ENCODE peak calls at places on chromosome 2, in seven cellular contexts. K is H9, F is mesendoderm, C is IMR-90, D is H1, A is mesenchymal stem cell, P is trophoblast cell. J is an unnamed sample.

GRCh38 chr2:51810197-51810596 is 778.3 kb upstream of the NRXN1 start:
- DNase-seq in P (no peak), K (no peak), C (no peak), D (no peak), A (no peak), F (no peak), J (no peak)

GRCh38 chr2:187580462-187581124 is 26.4 kb upstream of the TFPI start:
- DNase-seq in P (no peak), D (no peak), F (peak), K (no peak), C (peak), A (peak), J (no peak)

GRCh38 chr2:11692966-11693521 is 23.0 kb upstream of the NTSR2 start:
- DNase-seq in P (peak), A (peak), F (peak), C (peak), D (peak), K (peak), J (peak)

GRCh38 chr2:86807462-86808275 is 17.0 kb upstream of the CD8A start:
- DNase-seq in A (peak), C (no peak), K (peak), F (peak), P (peak), D (peak), J (no peak)

GRCh38 chr2:239131521-239131920 is 269.3 kb downstream of the HDAC4 start:
- DNase-seq in F (no peak), K (no peak), A (no peak), C (no peak), P (no peak), D (no peak), J (no peak)

GRCh38 chr2:238513346-238513745 is 86.6 kb downstream of the ASB1 start:
- DNase-seq in F (peak), P (peak), K (peak), D (peak), A (peak), C (peak), J (peak)

GRCh38 chr2:25419678-25420242 is 78.0 kb upstream of the DNMT3A start:
- DNase-seq in A (no peak), F (no peak), C (no peak), P (no peak), D (no peak), K (no peak), J (no peak)

GRCh38 chr2:137886432-137886831 is 77.8 kb upstream of the HNMT start:
- DNase-seq in D (no peak), F (peak), C (no peak), P (peak), K (peak), A (no peak), J (no peak)

GRCh38 chr2:17912266-17912691 is 33.8 kb downstream of the KCNS3 start:
- DNase-seq in K (no peak), F (no peak), P (no peak), C (no peak), D (no peak), A (no peak), J (no peak)

GRCh38 chr2:16093639-16094447 is 153.5 kb downstream of the MYCN start:
- DNase-seq in P (no peak), A (no peak), K (no peak), D (no peak), F (peak), C (no peak), J (no peak)

GRCh38 chr2:29475446-29476006 is 360.3 kb downstream of the CLIP4 start:
- DNase-seq in F (no peak), C (no peak), A (no peak), D (no peak), P (no peak), K (no peak), J (no peak)

GRCh38 chr2:189276277-189276676 is 96.7 kb upstream of the COL5A2 start:
- DNase-seq in K (no peak), P (peak), A (peak), F (no peak), D (no peak), C (peak), J (no peak)

GRCh38 chr2:84280873-84281272 is 178.2 kb downstream of the SUCLG1 start:
- DNase-seq in A (no peak), K (no peak), C (no peak), F (no peak), P (no peak), D (no peak), J (no peak)

GRCh38 chr2:140359056-140359771 is 1579.0 kb upstream of the NXPH2 start:
- DNase-seq in F (no peak), D (no peak), C (no peak), K (no peak), A (peak), P (no peak), J (no peak)

GRCh38 chr2:49931243-49931642 is 776.9 kb upstream of the FSHR start:
- DNase-seq in A (no peak), F (no peak), K (no peak), C (no peak), P (no peak), D (no peak), J (no peak)

GRCh38 chr2:197052371-197052770 is 125.9 kb upstream of the PGAP1 start:
- DNase-seq in D (no peak), A (no peak), K (no peak), P (no peak), C (no peak), F (no peak), J (no peak)

GRCh38 chr2:184654945-184655344 is 56.6 kb downstream of the ZNF804A start:
- DNase-seq in P (no peak), F (no peak), C (peak), A (peak), D (no peak), K (no peak), J (no peak)

GRCh38 chr2:119264781-119265692 is 41.4 kb downstream of the STEAP3 start:
- DNase-seq in F (peak), D (peak), C (peak), K (peak), A (peak), P (peak), J (no peak)

DNA sequence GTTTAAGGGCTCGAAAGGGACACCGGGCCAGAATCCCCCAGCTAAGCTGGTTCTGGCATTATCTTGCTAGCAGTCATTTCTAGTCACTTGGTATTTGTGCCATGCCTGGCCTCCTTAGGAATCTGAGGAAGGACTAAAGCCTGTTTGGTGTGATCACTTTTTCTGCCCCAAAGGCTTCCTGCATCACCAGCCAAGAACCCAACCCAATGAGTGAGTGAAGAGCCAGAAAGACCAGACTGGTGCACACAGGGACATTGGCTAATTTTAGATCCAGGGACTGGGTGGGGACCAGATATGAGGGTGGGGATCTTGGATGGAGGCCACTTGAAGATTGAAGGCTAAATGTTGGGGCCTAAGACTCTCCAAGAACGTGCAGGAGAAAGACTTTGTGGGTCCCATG is 411.9 kb upstream of the TNP1 start:
- DNase-seq in C (no peak), D (no peak), K (no peak), F (no peak), P (no peak), A (no peak), J (no peak)
- H3K18ac ChIP-seq in C (peak), D (no peak), K (no peak), F (no peak), P (no peak), A (no peak), J (no peak)

DNA sequence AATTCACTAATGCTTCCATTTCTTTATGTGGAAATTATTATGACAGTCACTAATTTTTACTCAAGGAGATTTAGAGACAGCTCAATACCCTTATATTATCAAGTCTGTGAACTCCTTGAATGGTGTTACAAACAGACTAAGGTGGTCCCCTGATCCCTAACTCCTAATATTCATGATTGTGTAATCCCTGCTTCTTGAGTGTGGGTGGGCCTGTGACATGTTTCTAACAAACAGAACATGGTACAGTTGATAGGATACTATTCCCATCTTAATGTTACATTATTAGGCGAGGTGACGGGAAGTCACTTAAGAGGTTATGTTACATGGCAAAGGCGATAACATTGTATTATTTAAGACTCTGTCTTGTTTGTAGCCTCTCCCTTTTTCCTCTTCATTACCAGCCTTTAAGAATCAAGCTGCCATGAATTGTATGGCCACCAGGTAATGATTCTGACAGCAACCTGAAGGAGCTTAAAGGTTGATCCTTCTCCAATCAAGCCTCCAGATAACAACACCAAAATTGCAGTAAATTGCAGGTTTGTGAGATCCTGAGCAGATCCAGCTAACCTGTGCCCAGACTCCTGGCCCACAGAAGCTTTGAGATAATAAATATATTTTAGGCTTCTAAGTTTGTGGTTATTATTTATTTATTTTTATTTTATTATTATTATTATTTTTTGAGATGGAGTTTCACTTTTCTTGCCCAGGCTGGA is 32.1 kb downstream of the CYTIP start:
- DNase-seq in C (no peak), F (no peak), K (no peak), P (no peak), D (no peak), A (no peak), J (no peak)
- H4K8ac ChIP-seq in C (no peak), F (no peak), K (no peak), P (no peak), D (no peak), A (no peak), J (no peak)

GRCh38 chr2:47521666-47522285 is 118.8 kb downstream of the MSH2 start:
- DNase-seq in K (no peak), C (no peak), F (no peak), P (no peak), A (no peak), D (no peak), J (no peak)
- H2AK5ac ChIP-seq in K (no peak), C (no peak), F (no peak), P (no peak), A (no peak), D (no peak), J (peak)

GRCh38 chr2:205156457-205156856 is 525.8 kb upstream of the NRP2 start:
- DNase-seq in P (no peak), K (no peak), F (no peak), C (no peak), D (no peak), A (no peak), J (no peak)
- H3K18ac ChIP-seq in P (no peak), K (no peak), F (no peak), C (no peak), D (no peak), A (no peak), J (no peak)

DNA sequence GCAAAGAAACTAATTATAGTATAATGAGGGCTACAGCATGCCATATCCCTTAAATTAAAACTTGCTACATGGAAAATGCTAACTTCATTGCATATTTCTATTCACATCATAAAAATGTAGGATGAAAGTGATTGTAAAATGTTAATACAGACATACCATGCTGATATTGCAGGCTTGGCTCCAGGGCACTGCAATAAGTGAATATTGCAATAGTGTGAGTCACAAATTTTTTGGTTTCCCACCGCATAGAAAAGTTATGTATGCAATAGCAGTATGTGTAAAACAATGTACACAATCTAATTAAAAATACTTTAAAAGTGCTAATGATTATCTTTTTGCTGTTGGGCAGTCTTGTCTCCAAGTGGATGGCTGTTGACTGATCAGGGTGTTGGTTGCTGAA is 162.1 kb downstream of the CD8B2 start:
- DNase-seq in F (no peak), K (no peak), P (peak), A (peak), C (no peak), D (no peak), J (no peak)
- H4K8ac ChIP-seq in F (no peak), K (no peak), P (no peak), A (no peak), C (no peak), D (no peak), J (no peak)

GRCh38 chr2:191627518-191627917 is 50.4 kb upstream of the NABP1 start:
- DNase-seq in A (no peak), D (no peak), F (no peak), P (no peak), K (no peak), C (no peak), J (no peak)

GRCh38 chr2:191630313-191630712 is 47.6 kb upstream of the NABP1 start:
- DNase-seq in A (no peak), K (no peak), F (no peak), D (no peak), C (no peak), P (no peak), J (no peak)

GRCh38 chr2:191631754-191632153 is 46.2 kb upstream of the NABP1 start:
- DNase-seq in F (no peak), C (peak), P (no peak), A (peak), D (no peak), K (no peak), J (no peak)

GRCh38 chr2:191626497-191627151 is 51.3 kb upstream of the NABP1 start:
- DNase-seq in D (no peak), K (no peak), C (peak), P (no peak), A (peak), F (no peak), J (no peak)

DNA sequence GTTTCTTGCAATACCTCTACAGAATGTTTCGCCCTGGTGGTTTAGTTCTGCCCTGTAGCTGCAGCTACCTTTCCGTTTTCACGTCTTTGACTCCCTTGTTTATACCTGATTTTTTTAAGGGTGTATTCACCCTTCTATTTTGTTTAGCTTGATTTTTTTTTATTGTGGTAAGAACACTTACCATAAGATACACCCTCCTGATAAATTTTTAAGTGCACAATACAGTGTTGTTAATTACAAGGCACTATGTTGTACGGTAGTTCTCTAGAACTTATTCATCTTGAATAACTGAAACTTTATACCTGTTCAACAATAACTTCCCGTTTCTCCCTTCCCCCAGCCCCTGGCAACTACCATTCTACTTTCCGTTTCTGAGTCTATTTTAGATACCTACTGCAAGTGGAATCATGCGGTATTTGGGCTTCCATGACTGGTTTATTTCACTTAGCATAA is 48.9 kb upstream of the NABP1 start:
- DNase-seq in F (no peak), C (no peak), D (no peak), A (no peak), P (no peak), K (no peak), J (no peak)
- H2AK5ac ChIP-seq in F (no peak), C (peak), D (no peak), A (no peak), P (no peak), K (no peak), J (no peak)

GRCh38 chr2:172877826-172878225 is 142.2 kb downstream of the RAPGEF4 start:
- DNase-seq in F (no peak), C (peak), K (no peak), P (no peak), D (no peak), A (no peak), J (no peak)

DNA sequence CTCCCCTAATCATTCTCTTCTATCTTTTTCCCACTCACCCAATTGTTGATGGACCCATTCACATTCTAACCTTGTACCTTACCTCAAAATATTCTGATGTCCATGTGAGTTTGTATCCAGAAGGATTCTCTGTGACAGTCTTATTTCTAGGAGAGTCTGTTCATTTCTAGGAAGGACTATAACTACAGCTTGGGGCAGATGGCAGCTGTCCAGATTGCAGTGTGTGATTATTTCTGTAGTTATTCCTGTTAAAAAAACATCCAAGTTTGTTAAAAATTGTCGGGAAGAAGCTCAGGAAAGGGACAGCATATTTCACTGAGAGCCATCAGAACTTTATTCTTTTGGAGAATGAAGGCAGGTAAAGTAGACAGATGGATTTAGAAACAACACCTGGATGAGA is 142.6 kb downstream of the RAPGEF4 start:
- DNase-seq in C (peak), D (no peak), A (no peak), P (no peak), F (no peak), K (no peak), J (no peak)
- H3K18ac ChIP-seq in C (no peak), D (no peak), A (no peak), P (no peak), F (no peak), K (no peak), J (no peak)

GRCh38 chr2:36871068-36871707 is 95.1 kb downstream of the STRN start:
- DNase-seq in F (no peak), A (no peak), C (no peak), D (no peak), P (no peak), K (no peak), J (no peak)
- H4K8ac ChIP-seq in F (no peak), A (no peak), C (no peak), D (no peak), P (no peak), K (no peak), J (no peak)

DNA sequence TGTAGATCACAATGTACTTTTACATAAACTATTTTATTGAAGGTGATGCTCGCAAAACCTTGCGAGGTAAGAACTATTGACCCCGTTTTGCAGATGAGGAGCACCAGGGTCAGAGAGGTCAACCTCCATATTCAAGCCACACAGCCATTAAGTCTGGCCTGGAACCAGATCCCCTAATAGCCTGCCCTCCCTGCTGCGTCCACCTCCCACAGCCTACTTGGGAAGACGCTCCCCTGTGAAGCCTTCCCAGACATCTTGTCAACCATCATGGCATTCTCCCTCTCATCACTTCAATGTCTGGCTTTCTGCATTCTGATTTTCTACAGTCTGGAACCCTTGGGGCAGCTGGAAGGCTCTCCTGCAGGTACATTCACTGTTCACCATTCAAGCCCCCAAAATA is 101.0 kb downstream of the TTC32 start:
- DNase-seq in D (no peak), C (no peak), F (no peak), P (no peak), A (peak), K (no peak), J (no peak)
- H2AK5ac ChIP-seq in D (no peak), C (peak), F (no peak), P (no peak), A (peak), K (no peak), J (no peak)

GRCh38 chr2:229927817-229928321 is 5.6 kb downstream of the FBXO36 start:
- DNase-seq in C (peak), P (no peak), A (peak), D (no peak), K (no peak), F (no peak), J (no peak)

GRCh38 chr2:229930656-229931055 is 8.4 kb downstream of the FBXO36 start:
- DNase-seq in D (no peak), A (no peak), F (no peak), C (no peak), P (peak), K (no peak), J (no peak)

GRCh38 chr2:229931241-229931640 is 8.9 kb downstream of the FBXO36 start:
- DNase-seq in A (no peak), F (no peak), C (no peak), D (no peak), P (peak), K (no peak), J (no peak)
- H3K18ac ChIP-seq in A (no peak), F (no peak), C (no peak), D (no peak), P (no peak), K (no peak), J (no peak)